ENCODE peak calls at places on chromosomes 4 and X, in six cellular contexts. I is suprapubic skin, U is breast epithelium, M is kidney epithelial cell, R is cardiac muscle cell, F is RWPE2. A is an unnamed sample.

GRCh38 chrX:15947648-15948317 is 93.2 kb upstream of the AP1S2 start:
- DNase-seq in I (no peak), U (no peak), M (no peak), R (no peak), F (no peak), A (no peak)

GRCh38 chrX:137354851-137355250 is 211.1 kb upstream of the ZIC3 start:
- DNase-seq in I (no peak), U (no peak), M (no peak), R (no peak), F (no peak), A (no peak)

GRCh38 chr4:47213971-47214370 is 182.6 kb downstream of the GABRB1 start:
- DNase-seq in I (no peak), U (no peak), M (peak; percentile 83), R (no peak), F (no peak), A (no peak)

GRCh38 chr4:39635023-39635422 is 3.6 kb downstream of the SMIM14 start:
- DNase-seq in I (no peak), U (no peak), M (no peak), R (no peak), F (no peak), A (no peak)

GRCh38 chrX:13277539-13277938 is 42.3 kb downstream of the ATXN3L start:
- DNase-seq in I (no peak), U (no peak), M (no peak), R (no peak), F (no peak), A (no peak)

GRCh38 chrX:52979993-52980392 is 21.7 kb upstream of the FAM156A start:
- DNase-seq in I (no peak), U (no peak), M (no peak), R (no peak), F (no peak), A (no peak)

GRCh38 chrX:154334496-154334895 is 38.9 kb downstream of the TKTL1 start:
- DNase-seq in I (no peak), U (no peak), M (no peak), R (no peak), F (no peak), A (no peak)

GRCh38 chr4:37844204-37844603 is 17.7 kb downstream of the PGM2 start:
- DNase-seq in I (no peak), U (no peak), M (no peak), R (no peak), F (no peak), A (no peak)

GRCh38 chr4:122005064-122005755 is 53.4 kb upstream of the TRPC3 start:
- DNase-seq in I (no peak), U (no peak), M (no peak), R (no peak), F (no peak), A (no peak)

GRCh38 chr4:137421796-137422195 is 110.5 kb downstream of the PCDH18 start:
- DNase-seq in I (no peak), U (no peak), M (no peak), R (no peak), F (no peak), A (no peak)

GRCh38 chr4:5378002-5378401 is 326.7 kb downstream of the STK32B start:
- DNase-seq in I (peak; percentile 69), U (no peak), M (no peak), R (no peak), F (no peak), A (no peak)

GRCh38 chr4:183435803-183436202 is 8.6 kb upstream of the CDKN2AIP start:
- DNase-seq in I (no peak), U (no peak), M (no peak), R (no peak), F (no peak), A (no peak)

GRCh38 chr4:157739237-157739636 is 433.6 kb downstream of the GASK1B start:
- DNase-seq in I (no peak), U (no peak), M (peak; percentile 34), R (no peak), F (no peak), A (no peak)

GRCh38 chr4:187550256-187550950 is 445.2 kb upstream of the ZFP42 start:
- DNase-seq in I (no peak), U (no peak), M (no peak), R (no peak), F (no peak), A (no peak)

GRCh38 chr4:114272226-114272625 is 292.8 kb upstream of the ARSJ start:
- DNase-seq in I (no peak), U (no peak), M (peak; percentile 97), R (no peak), F (no peak), A (no peak)

GRCh38 chrX:103554687-103555417 is 30.5 kb upstream of the TCEAL4 start:
- DNase-seq in I (no peak), U (no peak), M (peak; percentile 19), R (peak; percentile 82), F (no peak), A (no peak)

GRCh38 chr4:72468904-72469502 is 100.0 kb downstream of the ADAMTS3 start:
- DNase-seq in I (no peak), U (no peak), M (no peak), R (peak; percentile 43), F (no peak), A (no peak)

GRCh38 chr4:152356428-152357034 is 179.4 kb downstream of the FBXW7 start:
- DNase-seq in I (no peak), U (no peak), M (no peak), R (no peak), F (no peak), A (no peak)

GRCh38 chrX:72045552-72046277 is 86.0 kb downstream of the RTL5 start:
- DNase-seq in I (no peak), U (no peak), M (peak; percentile 21), R (peak; percentile 85), F (no peak), A (no peak)

GRCh38 chr4:98430708-98431403 is 169.7 kb downstream of the RAP1GDS1 start:
- DNase-seq in I (no peak), U (no peak), M (peak; percentile 96), R (no peak), F (no peak), A (no peak)

GRCh38 chr4:124334119-124334518 is 378.4 kb downstream of the ANKRD50 start:
- DNase-seq in I (no peak), U (no peak), M (peak; percentile 55), R (peak; percentile 68), F (no peak), A (no peak)

GRCh38 chrX:102934624-102935023 is 2.4 kb upstream of the RAB40AL start:
- DNase-seq in I (no peak), U (no peak), M (no peak), R (no peak), F (no peak), A (no peak)

GRCh38 chr4:168830777-168831512 is 179.1 kb downstream of the CBR4 start:
- DNase-seq in I (no peak), U (no peak), M (no peak), R (no peak), F (no peak), A (no peak)

GRCh38 chrX:131058136-131058868 is at the start of gene ARHGAP36:
- DNase-seq in I (no peak), U (no peak), M (no peak), R (peak; percentile 47), F (no peak), A (no peak)

GRCh38 chr4:112423591-112423990 is 92.4 kb downstream of the NEUROG2 start:
- DNase-seq in I (no peak), U (no peak), M (no peak), R (no peak), F (no peak), A (no peak)

GRCh38 chr4:112421911-112422310 is 94.1 kb downstream of the NEUROG2 start:
- DNase-seq in I (no peak), U (no peak), M (no peak), R (no peak), F (no peak), A (no peak)

GRCh38 chr4:112416464-112416863 is 99.5 kb downstream of the NEUROG2 start:
- DNase-seq in I (no peak), U (no peak), M (no peak), R (no peak), F (no peak), A (no peak)

GRCh38 chr4:112422644-112423043 is 93.3 kb downstream of the NEUROG2 start:
- DNase-seq in I (no peak), U (no peak), M (no peak), R (no peak), F (no peak), A (no peak)

GRCh38 chr4:112418092-112418491 is 97.9 kb downstream of the NEUROG2 start:
- DNase-seq in I (no peak), U (no peak), M (no peak), R (peak; percentile 11), F (no peak), A (no peak)
- TF ChIP-seq CTCF in I (no peak), U (no peak), M (no peak), R (no peak), F (no peak), A (peak; percentile 22)

DNA sequence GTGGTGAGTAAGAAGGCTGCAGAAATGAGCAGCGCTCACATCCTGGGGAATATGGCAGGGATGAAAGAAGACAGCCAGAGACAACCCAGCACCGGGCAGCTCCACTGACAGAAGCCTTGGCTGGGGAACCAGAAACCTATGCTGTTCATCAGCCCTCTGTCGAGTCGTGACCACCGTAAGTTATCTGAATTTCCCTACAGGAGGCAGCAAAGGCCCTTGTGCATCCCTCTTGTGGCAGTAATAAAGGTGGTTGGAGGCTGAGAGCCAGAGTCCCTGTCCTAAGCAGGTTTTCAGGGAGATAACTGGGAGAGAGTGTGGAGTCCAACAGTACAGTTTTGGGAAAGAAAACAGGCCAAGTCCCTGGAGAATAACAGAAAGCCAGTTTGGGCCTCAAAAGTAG is 194.0 kb upstream of the BOD1L1 start:
- DNase-seq in I (no peak), U (no peak), M (no peak), R (no peak), F (no peak), A (no peak)
- TF ChIP-seq CTCF in I (no peak), U (no peak), M (no peak), R (no peak), F (no peak), A (no peak)

GRCh38 chr4:2411786-2412510 is 6.5 kb downstream of the ZFYVE28 start:
- DNase-seq in I (no peak), U (no peak), M (no peak), R (no peak), F (peak; percentile 43), A (no peak)
- TF ChIP-seq CTCF in I (no peak), U (no peak), M (no peak), R (no peak), F (no peak), A (no peak)

DNA sequence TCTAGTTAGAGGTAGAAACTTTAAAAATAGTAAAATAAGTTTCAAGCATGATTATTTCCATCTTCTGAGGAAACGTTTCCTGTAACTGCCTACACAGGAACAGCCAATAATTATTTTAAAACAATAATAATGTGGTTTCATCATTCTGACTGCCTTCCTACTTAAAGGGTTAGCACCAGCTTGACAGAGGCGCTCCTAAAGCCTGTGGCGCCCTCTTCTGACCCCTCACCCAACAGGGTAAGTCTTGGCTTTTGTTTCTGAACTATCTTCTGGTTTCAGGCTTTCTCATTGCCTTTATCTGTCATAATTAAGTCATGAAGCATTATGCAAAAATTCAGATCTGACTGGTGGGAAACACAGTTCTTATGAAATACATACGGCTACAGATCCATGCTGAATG is 96.7 kb downstream of the ITM2A start:
- DNase-seq in I (no peak), U (no peak), M (no peak), R (peak; percentile 29), F (no peak), A (no peak)
- TF ChIP-seq CTCF in I (no peak), U (no peak), M (peak; percentile 19), R (peak; percentile 48), F (no peak), A (no peak)

A was measured in D721Med.